ENCODE peak calls at places on chromosomes 2 and 18, in six cellular contexts. T is K562; K is body of pancreas; F is CD8-positive, alpha-beta memory T cell; P is right cardiac atrium; G is tibial nerve. A is an unnamed sample.
A peak's percentile ranks its signal among the peaks of the same experiment; 100 is the strongest.

GRCh38 chr2:129733041-129733440 is 246.4 kb upstream of the RAB6C start:
- DNase-seq in T (no peak), K (no peak), F (no peak), P (no peak), G (no peak), A (no peak)

GRCh38 chr18:70363861-70364260 is 75.0 kb downstream of the SOCS6 start:
- DNase-seq in T (no peak), K (no peak), F (no peak), P (no peak), G (no peak), A (no peak)

GRCh38 chr2:20599001-20599600 is 51.8 kb downstream of the HS1BP3 start:
- DNase-seq in T (no peak), K (peak; percentile 63), F (no peak), P (peak; percentile 79), G (no peak), A (peak; percentile 96)

GRCh38 chr2:139480251-139480650 is 700.1 kb upstream of the NXPH2 start:
- DNase-seq in T (no peak), K (no peak), F (no peak), P (no peak), G (no peak), A (no peak)

GRCh38 chr2:45220227-45220626 is 211.0 kb upstream of the SIX2 start:
- DNase-seq in T (no peak), K (no peak), F (no peak), P (no peak), G (no peak), A (no peak)

GRCh38 chr2:101047075-101047766 is 45.1 kb downstream of the RPL31 start:
- DNase-seq in T (no peak), K (peak; percentile 70), F (no peak), P (no peak), G (no peak), A (no peak)

GRCh38 chr2:219447242-219448098 is 12.8 kb downstream of the SPEG start:
- DNase-seq in T (no peak), K (no peak), F (no peak), P (no peak), G (no peak), A (no peak)

GRCh38 chr2:18792226-18792629 is 202.9 kb upstream of the NT5C1B start:
- DNase-seq in T (no peak), K (no peak), F (no peak), P (no peak), G (no peak), A (no peak)

GRCh38 chr18:13235981-13236380 is 17.4 kb downstream of the LDLRAD4 start:
- DNase-seq in T (no peak), K (peak; percentile 33), F (no peak), P (peak; percentile 83), G (peak; percentile 70), A (no peak)

GRCh38 chr18:12886498-12887126 is 2.6 kb upstream of the PTPN2 start:
- DNase-seq in T (no peak), K (peak; percentile 41), F (no peak), P (no peak), G (no peak), A (no peak)

GRCh38 chr18:13036622-13037320 is 45.6 kb downstream of the CEP192 start:
- DNase-seq in T (no peak), K (no peak), F (no peak), P (no peak), G (no peak), A (no peak)

GRCh38 chr2:153509133-153509532 is 30.6 kb upstream of the RPRM start:
- DNase-seq in T (no peak), K (peak; percentile 32), F (no peak), P (no peak), G (no peak), A (no peak)

GRCh38 chr2:165646321-165646801 is 147.7 kb downstream of the GALNT3 start:
- DNase-seq in T (no peak), K (no peak), F (no peak), P (no peak), G (no peak), A (no peak)

GRCh38 chr2:25306767-25307368 is 34.9 kb downstream of the DNMT3A start:
- DNase-seq in T (no peak), K (peak; percentile 37), F (no peak), P (peak; percentile 54), G (no peak), A (no peak)

GRCh38 chr18:67517224-67517765 is 775 bp upstream of the DSEL start:
- DNase-seq in T (no peak), K (peak; percentile 25), F (no peak), P (peak; percentile 22), G (peak; percentile 73), A (peak; percentile 42)

GRCh38 chr18:76487782-76488181 is 7.3 kb downstream of the ZNF516 start:
- DNase-seq in T (no peak), K (no peak), F (no peak), P (no peak), G (no peak), A (no peak)

GRCh38 chr18:9631814-9632496 is 17.6 kb upstream of the PPP4R1 start:
- DNase-seq in T (no peak), K (no peak), F (no peak), P (no peak), G (no peak), A (no peak)

GRCh38 chr2:231927566-231927890 is 1.3 kb upstream of the NPPC start:
- DNase-seq in T (no peak), K (no peak), F (no peak), P (no peak), G (no peak), A (peak; percentile 18)

GRCh38 chr2:1653137-1653789 is 91.1 kb downstream of the PXDN start:
- DNase-seq in T (no peak), K (peak; percentile 36), F (no peak), P (peak; percentile 86), G (peak; percentile 53), A (peak; percentile 42)

GRCh38 chr2:197993830-197994229 is 189.4 kb downstream of the PLCL1 start:
- DNase-seq in T (no peak), K (no peak), F (no peak), P (no peak), G (no peak), A (no peak)

GRCh38 chr2:102335871-102336366 is 19.7 kb upstream of the IL18R1 start:
- DNase-seq in T (peak; percentile 88), K (no peak), F (no peak), P (peak; percentile 37), G (no peak), A (no peak)

GRCh38 chr2:190637903-190638618 is 10.8 kb upstream of the NAB1 start:
- DNase-seq in T (no peak), K (peak; percentile 54), F (no peak), P (peak; percentile 85), G (no peak), A (peak; percentile 85)

GRCh38 chr2:29218550-29219125 is 103.4 kb downstream of the CLIP4 start:
- DNase-seq in T (no peak), K (no peak), F (no peak), P (no peak), G (no peak), A (peak; percentile 21)

GRCh38 chr2:238560234-238560633 is 133.5 kb downstream of the ASB1 start:
- DNase-seq in T (peak; percentile 19), K (no peak), F (no peak), P (no peak), G (no peak), A (no peak)

GRCh38 chr18:42183746-42184145 is 228.7 kb downstream of the PIK3C3 start:
- DNase-seq in T (no peak), K (no peak), F (no peak), P (no peak), G (no peak), A (no peak)

GRCh38 chr2:120626566-120626965 is 109.1 kb upstream of the GLI2 start:
- DNase-seq in T (no peak), K (no peak), F (no peak), P (no peak), G (no peak), A (no peak)

GRCh38 chr2:28622101-28622499 is 126.2 kb downstream of the PLB1 start:
- DNase-seq in T (no peak), K (no peak), F (no peak), P (no peak), G (no peak), A (no peak)

GRCh38 chr2:19548116-19548515 is 189.7 kb upstream of the OSR1 start:
- DNase-seq in T (no peak), K (no peak), F (no peak), P (no peak), G (no peak), A (no peak)

GRCh38 chr2:53785378-53785777 is 1.4 kb downstream of the ASB3 start:
- DNase-seq in T (no peak), K (no peak), F (no peak), P (no peak), G (no peak), A (no peak)
- H3K4me3 ChIP-seq in T (peak overlapping the region; percentile 94), K (no peak overlapping the region), F (no peak overlapping the region), P (no peak overlapping the region), G (peak overlapping the region; percentile 84), A (peak overlapping the region; percentile 98)

GRCh38 chr18:64994370-64994769 is 756.4 kb upstream of the CDH7 start:
- DNase-seq in T (no peak), K (no peak), F (no peak), P (no peak), G (no peak), A (no peak)
- H3K27ac ChIP-seq in T (no peak overlapping the region), K (no peak overlapping the region), F (no peak overlapping the region), P (no peak overlapping the region), G (no peak overlapping the region), A (no peak overlapping the region)

DNA sequence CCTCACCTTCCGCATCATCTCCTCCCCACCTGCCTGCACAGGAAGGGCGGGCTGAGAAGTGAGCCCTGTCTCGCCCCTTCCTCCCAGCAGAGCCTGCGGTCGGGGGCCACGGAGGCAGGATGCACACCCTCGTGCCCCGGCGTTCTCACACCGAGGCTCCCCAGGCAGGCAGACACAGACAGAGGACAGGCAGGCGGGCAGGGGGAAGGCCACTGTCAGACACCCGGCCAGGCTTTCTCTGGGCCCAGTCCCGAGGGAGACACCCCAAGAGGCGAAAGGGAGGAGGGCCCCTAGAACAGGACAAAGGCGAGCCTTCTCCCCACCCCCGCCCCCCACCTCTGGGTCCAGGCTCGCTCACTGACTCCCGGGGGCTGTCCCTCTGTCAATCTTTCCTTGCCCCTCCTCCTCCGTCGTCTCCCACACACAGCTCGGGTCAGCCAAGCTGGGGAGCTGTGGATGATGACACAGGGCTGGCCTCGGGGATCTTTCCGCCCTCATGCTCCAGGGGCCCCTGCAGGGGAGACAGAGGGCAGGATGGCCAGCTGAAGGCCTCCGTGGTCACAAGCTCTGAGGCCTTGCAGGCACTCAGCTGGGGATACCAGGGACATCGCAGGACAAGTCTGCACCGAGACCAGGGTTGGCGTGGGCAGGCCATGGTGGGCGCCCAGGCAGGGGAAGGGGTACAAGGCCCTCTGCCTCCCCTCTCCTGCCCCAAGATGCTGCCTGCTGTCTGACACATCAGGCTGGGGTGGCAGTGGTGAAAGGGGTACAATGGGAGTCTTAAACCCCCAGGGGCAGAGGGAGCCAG is 24.9 kb downstream of the BIN1 start:
- DNase-seq in T (peak; percentile 48), K (no peak), F (peak; percentile 84), P (no peak), G (no peak), A (no peak)
- H3K4me3 ChIP-seq in T (no peak overlapping the region), K (no peak overlapping the region), F (peak overlapping the region; percentile 93), P (no peak overlapping the region), G (peak overlapping the region; percentile 28), A (no peak overlapping the region)

DNA sequence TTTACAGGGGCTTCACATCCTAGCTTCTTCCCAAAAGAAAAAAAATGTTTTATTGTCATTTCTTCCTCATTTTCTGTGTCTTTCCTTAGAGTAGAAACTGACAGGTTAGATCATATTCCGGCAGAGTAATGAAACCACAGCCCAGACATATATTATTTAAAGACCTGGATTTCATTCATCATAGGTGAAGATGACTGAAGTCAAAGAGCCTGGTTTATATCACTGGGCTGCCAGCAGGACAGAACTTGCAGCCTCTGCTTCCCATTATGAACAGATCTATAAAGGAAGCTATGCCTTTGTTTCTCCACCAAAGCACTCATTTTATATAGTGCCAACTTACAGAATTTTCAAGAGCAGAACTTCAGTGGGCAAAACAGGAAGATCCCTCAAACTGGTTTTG is 137.9 kb downstream of the METTL4 start:
- DNase-seq in T (no peak), K (no peak), F (no peak), P (no peak), G (no peak), A (no peak)
- H3K27ac ChIP-seq in T (no peak overlapping the region), K (no peak overlapping the region), F (no peak overlapping the region), P (no peak overlapping the region), G (no peak overlapping the region), A (no peak overlapping the region)

A was measured in right lobe of liver.